ENCODE peak calls at places on chromosome 13, in eight cellular contexts. M, F, Y, J, O, T, V and U are unnamed samples.

GRCh38 chr13:75691183-75691582 is 55.1 kb downstream of the LMO7 start:
- DNase-seq in M (peak; percentile 33), F (no peak), Y (no peak), J (no peak), O (no peak), T (no peak), V (no peak), U (no peak)

GRCh38 chr13:87259479-87260083 is 411.6 kb upstream of the SLITRK5 start:
- DNase-seq in M (no peak), F (no peak), Y (no peak), J (peak; percentile 24), O (peak; percentile 13), T (no peak), V (no peak), U (peak; percentile 65)

GRCh38 chr13:24220086-24220703 is 59.7 kb downstream of the SPATA13 start:
- DNase-seq in M (peak; percentile 46), F (peak; percentile 33), Y (peak; percentile 72), J (peak; percentile 86), O (peak; percentile 70), T (no peak), V (peak; percentile 59), U (peak; percentile 77)

GRCh38 chr13:25046274-25046984 is 49.5 kb upstream of the PABPC3 start:
- DNase-seq in M (no peak), F (no peak), Y (no peak), J (peak; percentile 51), O (no peak), T (no peak), V (no peak), U (peak; percentile 77)

GRCh38 chr13:79483302-79483701 is 2.3 kb downstream of the NDFIP2 start:
- DNase-seq in M (no peak), F (no peak), Y (peak; percentile 96), J (no peak), O (no peak), T (no peak), V (no peak), U (no peak)

GRCh38 chr13:48161530-48162179 is 66.8 kb upstream of the MED4 start:
- DNase-seq in M (no peak), F (peak; percentile 7), Y (no peak), J (no peak), O (no peak), T (peak; percentile 80), V (peak; percentile 52), U (no peak)

GRCh38 chr13:70784590-70784989 is 676.3 kb upstream of the KLHL1 start:
- DNase-seq in M (no peak), F (no peak), Y (no peak), J (no peak), O (no peak), T (no peak), V (no peak), U (no peak)

GRCh38 chr13:90933097-90933826 is 414.2 kb upstream of the MIR17HG start:
- DNase-seq in M (no peak), F (no peak), Y (no peak), J (no peak), O (no peak), T (no peak), V (no peak), U (no peak)

GRCh38 chr13:50798923-50799322 is 44.6 kb downstream of the DLEU7 start:
- DNase-seq in M (no peak), F (no peak), Y (peak; percentile 83), J (no peak), O (no peak), T (no peak), V (no peak), U (no peak)

GRCh38 chr13:96850538-96850937 is 143.7 kb downstream of the OXGR1 start:
- DNase-seq in M (no peak), F (no peak), Y (no peak), J (no peak), O (no peak), T (no peak), V (no peak), U (no peak)

GRCh38 chr13:28463481-28463880 is 31.4 kb downstream of the FLT1 start:
- DNase-seq in M (no peak), F (no peak), Y (no peak), J (no peak), O (no peak), T (no peak), V (no peak), U (no peak)

GRCh38 chr13:27228131-27228530 is 23.2 kb upstream of the RPL21 start:
- DNase-seq in M (no peak), F (no peak), Y (no peak), J (no peak), O (no peak), T (no peak), V (no peak), U (no peak)

GRCh38 chr13:73835138-73835721 is 299.0 kb downstream of the KLF12 start:
- DNase-seq in M (peak; percentile 28), F (no peak), Y (peak; percentile 35), J (peak; percentile 63), O (peak; percentile 22), T (no peak), V (no peak), U (no peak)

GRCh38 chr13:74929436-74929835 is 552.5 kb downstream of the TBC1D4 start:
- DNase-seq in M (no peak), F (no peak), Y (no peak), J (no peak), O (no peak), T (no peak), V (no peak), U (no peak)

GRCh38 chr13:35699805-35700204 is 223.3 kb upstream of the MAB21L1 start:
- DNase-seq in M (no peak), F (no peak), Y (peak; percentile 70), J (no peak), O (no peak), T (no peak), V (no peak), U (no peak)

GRCh38 chr13:40061466-40062450 is 406.3 kb downstream of the COG6 start:
- DNase-seq in M (no peak), F (no peak), Y (peak; percentile 76), J (no peak), O (no peak), T (no peak), V (no peak), U (no peak)

GRCh38 chr13:66224644-66225043 is 1005.5 kb downstream of the PCDH9 start:
- DNase-seq in M (no peak), F (no peak), Y (no peak), J (no peak), O (no peak), T (no peak), V (no peak), U (no peak)

GRCh38 chr13:26968431-26969335 is 202.9 kb downstream of the USP12 start:
- DNase-seq in M (no peak), F (no peak), Y (peak; percentile 29), J (peak; percentile 22), O (no peak), T (no peak), V (no peak), U (peak; percentile 60)

GRCh38 chr13:44489751-44490150 is 86.4 kb downstream of the TSC22D1 start:
- DNase-seq in M (no peak), F (no peak), Y (no peak), J (no peak), O (no peak), T (no peak), V (no peak), U (no peak)

GRCh38 chr13:100941811-100942361 is 267.3 kb upstream of the TMTC4 start:
- DNase-seq in M (no peak), F (no peak), Y (peak; percentile 30), J (no peak), O (no peak), T (no peak), V (no peak), U (peak; percentile 24)

GRCh38 chr13:40063743-40064142 is 408.3 kb downstream of the COG6 start:
- DNase-seq in M (no peak), F (no peak), Y (peak; percentile 32), J (no peak), O (no peak), T (no peak), V (no peak), U (no peak)

GRCh38 chr13:28423010-28423409 is 71.9 kb downstream of the FLT1 start:
- DNase-seq in M (no peak), F (no peak), Y (no peak), J (no peak), O (no peak), T (no peak), V (peak; percentile 40), U (no peak)

GRCh38 chr13:30466358-30466714 is 600 bp upstream of the HMGB1 start:
- DNase-seq in M (no peak), F (no peak), Y (peak; percentile 53), J (peak; percentile 13), O (no peak), T (no peak), V (no peak), U (no peak)
- H3K4me3 ChIP-seq in M (peak overlapping the region; percentile 100), F (peak overlapping the region; percentile 94), Y (peak overlapping the region; percentile 71), J (peak overlapping the region; percentile 23), O (peak overlapping the region; percentile 80), T (peak overlapping the region; percentile 80), V (no peak overlapping the region), U (peak overlapping the region; percentile 50)

DNA sequence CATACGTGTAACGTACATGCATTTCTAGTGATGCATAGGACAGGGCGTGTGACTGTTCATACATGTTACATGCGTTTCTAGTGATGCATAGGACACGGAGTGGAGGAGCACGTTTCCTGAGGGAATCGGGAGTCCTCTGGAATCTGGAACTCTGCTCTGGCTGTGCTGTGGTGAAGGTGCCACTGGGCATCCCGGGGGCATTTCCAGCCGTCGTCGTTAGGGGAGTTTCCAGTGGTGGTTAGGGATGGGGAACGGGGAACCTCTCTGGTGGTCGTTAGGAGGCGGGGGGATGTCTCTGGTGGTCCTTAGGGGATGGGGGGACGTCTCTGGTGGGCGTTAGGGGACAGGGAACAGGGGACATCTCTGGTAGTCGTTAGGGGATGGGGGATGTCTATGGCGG is 209.6 kb upstream of the SOX1 start:
- DNase-seq in M (no peak), F (no peak), Y (no peak), J (no peak), O (no peak), T (no peak), V (no peak), U (no peak)
- H3K9me3 ChIP-seq in M (no peaks in the 10 kb centered on the region), F (no peaks in the 10 kb centered on the region), Y (no peaks in the 10 kb centered on the region), J (no peaks in the 10 kb centered on the region), O (no peaks in the 10 kb centered on the region), T (no peaks in the 10 kb centered on the region), V (no peaks in the 10 kb centered on the region), U (peaks cover 28% of the 10 kb centered on the region)

GRCh38 chr13:63425131-63425530 is 2009.5 kb upstream of the PCDH20 start:
- DNase-seq in M (no peak), F (no peak), Y (peak; percentile 42), J (no peak), O (no peak), T (no peak), V (no peak), U (no peak)

DNA sequence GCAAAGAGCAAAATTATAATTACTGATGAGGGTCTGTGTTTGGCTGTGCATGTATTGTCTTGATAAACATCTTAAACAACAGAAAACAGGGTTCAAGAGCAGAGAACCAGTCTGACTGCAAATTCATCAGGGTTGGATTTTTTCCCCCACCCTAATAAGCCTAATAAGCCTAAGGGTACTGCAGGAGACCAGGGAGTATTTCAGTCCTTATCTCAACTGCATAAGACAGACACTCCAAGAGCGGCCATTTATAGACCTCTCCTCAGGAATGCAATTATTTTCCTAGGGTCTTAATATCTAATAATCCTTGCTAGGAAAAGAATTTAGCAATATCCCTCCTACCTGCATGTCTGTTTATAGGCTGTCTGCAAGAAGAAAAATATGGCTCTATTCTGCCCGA is 2011.5 kb upstream of the PCDH20 start:
- DNase-seq in M (no peak), F (no peak), Y (no peak), J (no peak), O (no peak), T (no peak), V (no peak), U (no peak)
- TF ChIP-seq CTCF in M (no peak), F (no peak), Y (no peak), J (no peak), O (no peak), T (no peak), V (no peak), U (no peak)

GRCh38 chr13:46389985-46390384 is 2.9 kb upstream of the RUBCNL start:
- DNase-seq in M (no peak), F (no peak), Y (no peak), J (no peak), O (no peak), T (no peak), V (peak; percentile 16), U (no peak)
- H3K4me3 ChIP-seq in M (no peak overlapping the region), F (no peak overlapping the region), Y (no peak overlapping the region), J (no peak overlapping the region), O (no peak overlapping the region), T (no peak overlapping the region), V (no peak overlapping the region), U (no peak overlapping the region)